ENCODE peak calls at places on chromosomes 4 and X, in six cellular contexts. N, S, A, Y, U and E are unnamed samples.
A peak's percentile ranks its signal among the peaks of the same experiment; 100 is the strongest.

GRCh38 chr4:22237155-22237751 is 278.6 kb downstream of the ADGRA3 start:
- DNase-seq in N (peak; percentile 13), S (peak; percentile 94), A (peak; percentile 86), Y (no peak), U (peak; percentile 1), E (no peak)

GRCh38 chr4:47933798-47934197 is 19.4 kb upstream of the NFXL1 start:
- DNase-seq in N (peak; percentile 60), S (no peak), A (no peak), Y (peak; percentile 58), U (peak; percentile 80), E (no peak)

GRCh38 chr4:19213388-19213787 is 1038.3 kb upstream of the SLIT2 start:
- DNase-seq in N (peak; percentile 54), S (no peak), A (no peak), Y (peak; percentile 34), U (no peak), E (peak; percentile 36)

GRCh38 chrX:100410083-100410590 is at the start of gene PCDH19:
- DNase-seq in N (peak; percentile 17), S (peak; percentile 60), A (peak; percentile 86), Y (peak; percentile 43), U (peak; percentile 33), E (no peak)

GRCh38 chr4:123406862-123407261 is 10.3 kb downstream of the SPRY1 start:
- DNase-seq in N (no peak), S (no peak), A (no peak), Y (no peak), U (no peak), E (no peak)

GRCh38 chrX:45506149-45506768 is 305.6 kb upstream of the DIPK2B start:
- DNase-seq in N (no peak), S (no peak), A (no peak), Y (peak; percentile 13), U (no peak), E (no peak)

GRCh38 chr4:138045036-138045435 is 197.1 kb downstream of the SLC7A11 start:
- DNase-seq in N (no peak), S (no peak), A (no peak), Y (no peak), U (no peak), E (no peak)

GRCh38 chr4:6047130-6047673 is 29.0 kb upstream of the C4orf50 start:
- DNase-seq in N (no peak), S (peak; percentile 65), A (peak; percentile 69), Y (no peak), U (peak; percentile 7), E (no peak)

GRCh38 chr4:119765951-119766350 is 137.3 kb upstream of the PDE5A start:
- DNase-seq in N (no peak), S (no peak), A (no peak), Y (peak; percentile 12), U (no peak), E (no peak)

GRCh38 chr4:121736735-121737351 is 28.1 kb downstream of the SMIM43 start:
- DNase-seq in N (peak; percentile 70), S (peak; percentile 51), A (no peak), Y (peak; percentile 69), U (peak; percentile 82), E (peak; percentile 48)

GRCh38 chr4:140038031-140038533 is 115.9 kb downstream of the MAML3 start:
- DNase-seq in N (peak; percentile 71), S (no peak), A (no peak), Y (peak; percentile 46), U (no peak), E (no peak)

GRCh38 chr4:138627096-138627495 is 384.9 kb upstream of the SLC7A11 start:
- DNase-seq in N (peak; percentile 20), S (no peak), A (no peak), Y (no peak), U (no peak), E (no peak)

GRCh38 chr4:26819478-26819877 is 41.2 kb upstream of the STIM2 start:
- DNase-seq in N (no peak), S (no peak), A (no peak), Y (no peak), U (no peak), E (no peak)

GRCh38 chrX:131677655-131678628 is 134.1 kb downstream of the OR13H1 start:
- DNase-seq in N (peak; percentile 3), S (peak; percentile 70), A (peak; percentile 69), Y (peak; percentile 33), U (peak; percentile 57), E (peak; percentile 18)

GRCh38 chr4:38310446-38311043 is 350.3 kb downstream of the PTTG2 start:
- DNase-seq in N (no peak), S (no peak), A (no peak), Y (no peak), U (peak; percentile 13), E (no peak)
- H4K8ac ChIP-seq in N (no peak overlapping the region), S (no peak overlapping the region), A (no peak overlapping the region), Y (no peak overlapping the region), U (no peak overlapping the region), E (no peak overlapping the region)

GRCh38 chr4:39259571-39260330 is 77.4 kb downstream of the WDR19 start:
- DNase-seq in N (peak; percentile 86), S (no peak), A (no peak), Y (peak; percentile 68), U (peak; percentile 17), E (no peak)

GRCh38 chr4:39255916-39256315 is 73.6 kb downstream of the WDR19 start:
- DNase-seq in N (no peak), S (no peak), A (no peak), Y (no peak), U (peak; percentile 6), E (no peak)

GRCh38 chr4:39256436-39256835 is 74.1 kb downstream of the WDR19 start:
- DNase-seq in N (no peak), S (no peak), A (no peak), Y (no peak), U (no peak), E (no peak)

DNA sequence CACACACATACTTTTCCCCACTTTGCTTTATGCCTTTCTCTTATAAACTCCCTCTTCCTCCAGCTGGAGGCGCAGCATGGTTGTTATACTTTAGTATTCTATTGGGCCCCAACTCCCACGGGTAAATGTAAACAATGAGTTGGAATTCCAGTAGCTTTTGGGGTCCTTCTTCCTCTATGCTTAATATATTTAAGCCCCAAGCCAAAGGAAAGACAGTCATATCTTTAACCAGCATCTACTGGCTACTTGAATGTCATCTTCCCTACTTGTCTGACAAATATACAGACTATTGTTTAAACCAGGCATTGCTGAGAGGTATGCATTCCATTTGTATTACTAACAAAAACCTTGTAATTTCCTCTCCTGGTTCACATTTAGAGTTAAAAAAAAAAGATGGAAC is 72.9 kb downstream of the WDR19 start:
- DNase-seq in N (peak; percentile 65), S (no peak), A (no peak), Y (peak; percentile 25), U (peak; percentile 58), E (no peak)
- H2AFZ ChIP-seq in N (no peak overlapping the region), S (no peak overlapping the region), A (no peak overlapping the region), Y (no peak overlapping the region), U (no peak overlapping the region), E (no peak overlapping the region)

GRCh38 chrX:1248381-1249061 is 20.1 kb upstream of the CSF2RA start:
- DNase-seq in N (no peak), S (peak; percentile 81), A (peak; percentile 92), Y (peak; percentile 40), U (peak; percentile 54), E (peak; percentile 88)

GRCh38 chrX:1242901-1243402 is 25.7 kb upstream of the CSF2RA start:
- DNase-seq in N (no peak), S (no peak), A (peak; percentile 43), Y (no peak), U (peak; percentile 80), E (no peak)

GRCh38 chrX:1246816-1247215 is 21.8 kb upstream of the CSF2RA start:
- DNase-seq in N (no peak), S (peak; percentile 99), A (peak; percentile 81), Y (peak; percentile 67), U (peak; percentile 91), E (peak; percentile 73)

GRCh38 chrX:1239681-1240142 is 27.3 kb upstream of the CRLF2 start:
- DNase-seq in N (no peak), S (no peak), A (no peak), Y (no peak), U (peak; percentile 51), E (no peak)

DNA sequence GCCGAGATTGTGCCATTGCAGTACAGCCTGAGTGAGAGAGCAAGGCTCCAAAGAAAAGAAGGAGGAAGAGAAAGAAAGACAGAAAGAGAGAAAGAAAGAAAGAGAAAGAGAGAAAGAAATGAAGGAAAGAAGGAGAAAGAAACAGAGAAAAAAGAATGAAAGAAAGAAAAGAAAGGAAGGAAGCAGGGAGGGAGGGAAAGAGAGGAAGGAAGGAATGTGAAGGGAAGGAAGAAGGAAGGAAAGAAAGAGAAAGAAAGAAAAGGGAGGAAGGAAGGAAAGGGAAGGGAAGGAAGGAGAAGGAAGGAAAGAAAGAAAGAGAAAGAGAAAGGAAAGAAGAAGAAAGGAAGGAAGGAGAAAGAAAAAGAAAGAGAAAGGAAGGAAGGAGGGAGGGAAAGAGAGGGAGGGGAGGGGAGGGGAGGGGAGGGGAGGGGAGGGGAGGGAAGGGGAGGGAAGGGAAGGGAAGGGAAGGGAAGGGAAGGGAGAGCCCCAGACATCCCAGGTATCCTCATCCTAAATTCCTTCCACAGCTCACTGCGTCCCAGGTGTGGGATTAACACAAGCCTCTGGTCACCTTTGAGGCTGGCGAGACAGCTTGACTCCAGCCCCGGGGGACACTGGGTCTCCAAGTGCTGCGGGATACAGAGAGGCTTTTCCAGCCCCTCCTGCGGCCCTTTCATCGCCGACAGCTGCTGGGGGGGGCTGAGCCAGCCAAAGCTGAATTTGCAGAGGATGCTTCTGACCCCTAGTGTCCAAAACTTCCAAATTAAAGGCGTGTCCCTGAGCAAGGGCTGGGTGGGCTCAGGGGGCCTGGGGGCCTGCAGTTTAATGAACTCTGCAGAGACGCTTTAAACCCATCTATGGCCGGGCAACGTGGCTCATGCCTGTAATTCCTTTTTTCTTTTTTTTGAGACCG is 24.2 kb upstream of the CSF2RA start:
- DNase-seq in N (no peak), S (peak; percentile 80), A (peak; percentile 85), Y (no peak), U (no peak), E (peak; percentile 38)
- H4K8ac ChIP-seq in N (no peak overlapping the region), S (no peak overlapping the region), A (no peak overlapping the region), Y (peak overlapping the region; percentile 77), U (no peak overlapping the region), E (no peak overlapping the region)

GRCh38 chrX:109742722-109743121 is 9.7 kb upstream of the ACSL4 start:
- DNase-seq in N (no peak), S (no peak), A (no peak), Y (no peak), U (no peak), E (no peak)

GRCh38 chrX:109739625-109740024 is 6.6 kb upstream of the ACSL4 start:
- DNase-seq in N (no peak), S (no peak), A (no peak), Y (no peak), U (no peak), E (no peak)

GRCh38 chrX:109735241-109735744 is 2.2 kb upstream of the ACSL4 start:
- DNase-seq in N (no peak), S (no peak), A (no peak), Y (no peak), U (peak; percentile 76), E (no peak)

DNA sequence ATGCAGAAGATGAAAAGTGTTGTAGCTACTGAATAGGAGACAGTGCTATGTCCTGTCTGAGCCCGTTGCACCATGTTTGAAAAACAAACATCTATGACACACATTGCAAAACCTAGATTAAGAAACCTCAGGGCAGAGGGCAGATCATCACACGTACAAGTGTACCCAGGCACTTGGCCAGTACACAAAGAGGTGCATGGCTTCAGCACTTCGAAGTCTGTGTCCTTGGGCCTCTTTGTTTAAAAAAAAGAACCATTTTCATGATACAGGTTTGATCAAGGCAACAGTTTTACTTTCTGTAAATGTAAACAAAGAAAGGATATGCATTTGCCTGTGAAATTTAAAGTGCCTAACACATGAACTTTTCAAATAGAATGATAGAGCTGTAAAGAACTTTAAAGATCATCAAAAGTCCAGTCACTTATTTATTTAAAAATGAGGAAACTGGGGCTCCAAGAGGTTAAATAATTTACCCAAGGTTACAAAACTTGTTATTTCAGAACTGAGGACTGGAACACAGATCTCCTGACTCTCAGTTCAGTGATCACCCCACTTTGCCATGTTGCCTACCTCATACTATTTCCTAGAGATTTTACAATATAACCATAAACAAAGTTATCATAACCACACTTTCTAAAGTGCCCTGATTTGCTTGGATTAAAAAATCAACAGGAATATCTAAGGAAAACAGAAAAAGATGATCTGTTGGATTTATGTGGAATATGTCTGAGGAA is 7.2 kb upstream of the ACSL4 start:
- DNase-seq in N (peak; percentile 52), S (no peak), A (no peak), Y (peak; percentile 85), U (peak; percentile 65), E (no peak)
- H2AFZ ChIP-seq in N (no peak overlapping the region), S (no peak overlapping the region), A (no peak overlapping the region), Y (no peak overlapping the region), U (no peak overlapping the region), E (no peak overlapping the region)